ENCODE peak calls at places on chromosomes 7 and 10, in six cellular contexts. X, N, R, O, S and F are unnamed samples.

GRCh38 chr7:128742206-128742605 is 3.0 kb downstream of the CALU start:
- DNase-seq in X (no peak), N (no peak), R (no peak), O (no peak), S (no peak), F (no peak)

GRCh38 chr7:22066484-22066883 is 120.8 kb upstream of the CDCA7L start:
- DNase-seq in X (no peak), N (no peak), R (no peak), O (no peak), S (no peak), F (peak)

GRCh38 chr10:112335866-112336265 is 38.0 kb upstream of the ACSL5 start:
- DNase-seq in X (no peak), N (no peak), R (no peak), O (no peak), S (no peak), F (no peak)

GRCh38 chr7:95777266-95777665 is 4.9 kb downstream of the DYNC1I1 start:
- DNase-seq in X (no peak), N (no peak), R (no peak), O (no peak), S (no peak), F (no peak)

GRCh38 chr7:82678259-82678658 is 234.7 kb upstream of the CACNA2D1 start:
- DNase-seq in X (no peak), N (no peak), R (no peak), O (no peak), S (no peak), F (no peak)

GRCh38 chr7:87317691-87318245 is 27.7 kb upstream of the CROT start:
- DNase-seq in X (no peak), N (no peak), R (no peak), O (no peak), S (no peak), F (no peak)

GRCh38 chr7:131556055-131556911 is at the start of gene PODXL:
- DNase-seq in X (peak), N (peak), R (no peak), O (peak), S (peak), F (peak)

GRCh38 chr7:18771834-18772566 is 276.5 kb downstream of the HDAC9 start:
- DNase-seq in X (no peak), N (no peak), R (no peak), O (no peak), S (no peak), F (no peak)

GRCh38 chr10:47458466-47459154 is 25.3 kb downstream of the ANXA8 start:
- DNase-seq in X (no peak), N (no peak), R (no peak), O (no peak), S (no peak), F (no peak)

GRCh38 chr10:108465871-108466641 is 1301.5 kb upstream of the SORCS1 start:
- DNase-seq in X (peak), N (no peak), R (no peak), O (no peak), S (no peak), F (peak)

GRCh38 chr7:81484266-81484665 is 285.6 kb downstream of the HGF start:
- DNase-seq in X (no peak), N (no peak), R (no peak), O (no peak), S (no peak), F (peak)

GRCh38 chr7:786472-787255 is 45.6 kb upstream of the SUN1 start:
- DNase-seq in X (peak), N (peak), R (peak), O (peak), S (peak), F (peak)

GRCh38 chr10:44195120-44196007 is 189.5 kb downstream of the CXCL12 start:
- DNase-seq in X (no peak), N (no peak), R (no peak), O (no peak), S (no peak), F (no peak)

GRCh38 chr10:13296476-13296875 is 3.4 kb downstream of the PHYH start:
- DNase-seq in X (no peak), N (no peak), R (no peak), O (no peak), S (no peak), F (no peak)

GRCh38 chr10:128869101-128869712 is 597.8 kb upstream of the MGMT start:
- DNase-seq in X (no peak), N (no peak), R (no peak), O (no peak), S (no peak), F (no peak)

GRCh38 chr7:69932034-69932628 is 333.9 kb downstream of the AUTS2 start:
- DNase-seq in X (peak), N (no peak), R (no peak), O (no peak), S (no peak), F (peak)

GRCh38 chr7:46682841-46683624 is 762.0 kb upstream of the IGFBP3 start:
- DNase-seq in X (no peak), N (no peak), R (no peak), O (no peak), S (no peak), F (no peak)

GRCh38 chr10:60801538-60801937 is 23.3 kb downstream of the CDK1 start:
- DNase-seq in X (no peak), N (no peak), R (no peak), O (no peak), S (no peak), F (no peak)

GRCh38 chr10:17859492-17860156 is 50.5 kb downstream of the MRC1 start:
- DNase-seq in X (no peak), N (no peak), R (no peak), O (no peak), S (no peak), F (no peak)